ENCODE peak calls at places on chromosomes 7 and 10, in five cellular contexts. Z is CD8-positive, alpha-beta T cell; W is GM23338; I is naive thymus-derived CD8-positive, alpha-beta T cell; X is Right ventricle myocardium superior. P is an unnamed sample.

GRCh38 chr10:106493166-106493565 is 671.3 kb downstream of the SORCS1 start:
- DNase-seq in W (no peak), Z (no peak), X (no peak), I (no peak), P (no peak)

GRCh38 chr7:36994456-36995112 is 270.3 kb upstream of the AOAH start:
- DNase-seq in Z (no peak), W (no peak), I (no peak), X (no peak), P (no peak)

GRCh38 chr7:111198255-111198654 is 107.3 kb downstream of the LRRN3 start:
- DNase-seq in Z (no peak), W (no peak), X (no peak), I (no peak), P (no peak)

GRCh38 chr7:132240262-132240661 is 336.0 kb downstream of the PLXNA4 start:
- DNase-seq in W (no peak), I (no peak), X (no peak), Z (no peak), P (no peak)

GRCh38 chr10:78715435-78715834 is 353.3 kb upstream of the ZMIZ1 start:
- DNase-seq in W (no peak), Z (no peak), X (no peak), I (no peak), P (no peak)

GRCh38 chr7:2643386-2644229 is 11.8 kb downstream of the TTYH3 start:
- DNase-seq in X (no peak), Z (no peak), W (peak), I (no peak), P (no peak)

GRCh38 chr10:77571490-77571889 is 66.1 kb downstream of the KCNMA1 start:
- DNase-seq in Z (no peak), I (no peak), X (no peak), W (no peak), P (no peak)

GRCh38 chr7:139902436-139903102 is 73.5 kb downstream of the TBXAS1 start:
- DNase-seq in Z (no peak), I (no peak), W (no peak), X (no peak), P (no peak)

GRCh38 chr7:108310351-108310750 is 145.9 kb downstream of the NRCAM start:
- DNase-seq in I (no peak), W (no peak), Z (no peak), X (no peak), P (no peak)

GRCh38 chr10:82463165-82463564 is 588.2 kb downstream of the NRG3 start:
- DNase-seq in I (no peak), X (no peak), W (no peak), Z (no peak), P (no peak)

GRCh38 chr7:157514746-157515145 is 177.9 kb downstream of the DNAJB6 start:
- DNase-seq in Z (peak), W (no peak), I (no peak), X (peak), P (no peak)

GRCh38 chr10:6218692-6219493 is 16.2 kb downstream of the PFKFB3 start:
- DNase-seq in I (no peak), Z (no peak), X (no peak), W (no peak), P (no peak)

GRCh38 chr7:26293569-26294308 is 2.1 kb downstream of the SNX10 start:
- DNase-seq in W (no peak), Z (peak), X (no peak), I (peak), P (no peak)

GRCh38 chr7:133364959-133365680 is 112.2 kb downstream of the EXOC4 start:
- DNase-seq in I (no peak), X (no peak), Z (no peak), W (no peak), P (no peak)

GRCh38 chr7:145633513-145633912 is 483.1 kb upstream of the CNTNAP2 start:
- DNase-seq in X (no peak), W (no peak), I (no peak), Z (no peak), P (no peak)

GRCh38 chr7:105594034-105594433 is 12.7 kb upstream of the EFCAB10 start:
- DNase-seq in X (no peak), Z (no peak), W (peak), I (no peak), P (no peak)

GRCh38 chr7:76149847-76150691 is 51.6 kb upstream of the SRRM3 start:
- DNase-seq in I (no peak), X (no peak), W (peak), Z (no peak), P (no peak)

GRCh38 chr7:29957921-29958320 is 31.7 kb downstream of the SCRN1 start:
- DNase-seq in W (no peak), I (no peak), Z (no peak), X (no peak), P (no peak)

GRCh38 chr10:98446121-98446655 is 547 bp downstream of the HPS1 start:
- DNase-seq in W (peak), Z (peak), I (no peak), X (no peak), P (no peak)

GRCh38 chr10:132329565-132330485 is 2.2 kb upstream of the LRRC27 start:
- DNase-seq in Z (no peak), I (no peak), X (no peak), W (no peak), P (peak)

GRCh38 chr10:128263891-128264688 is 137.9 kb upstream of the MKI67 start:
- DNase-seq in X (peak), Z (peak), W (peak), I (peak), P (peak)

GRCh38 chr7:142873281-142873784 is 12.2 kb downstream of the TRPV6 start:
- DNase-seq in X (no peak), I (no peak), Z (no peak), W (peak), P (no peak)

GRCh38 chr7:33743594-33743993 is 161.7 kb upstream of the BMPER start:
- DNase-seq in X (no peak), Z (no peak), W (no peak), I (no peak), P (no peak)

GRCh38 chr10:21194510-21194993 is 297.4 kb upstream of the NEBL start:
- DNase-seq in Z (no peak), W (no peak), X (no peak), I (no peak), P (no peak)

GRCh38 chr10:22611425-22612111 is 102.8 kb downstream of the PIP4K2A start:
- DNase-seq in Z (peak), X (no peak), I (peak), W (no peak), P (no peak)

GRCh38 chr10:49076741-49077521 is 38.4 kb downstream of the VSTM4 start:
- DNase-seq in X (no peak), Z (no peak), I (no peak), W (no peak), P (no peak)

GRCh38 chr7:30659312-30659711 is 22.9 kb downstream of the CRHR2 start:
- DNase-seq in W (no peak), Z (no peak), X (no peak), I (no peak), P (no peak)

P was measured in left cardiac atrium.